ENCODE peak calls at places on chromosomes 1 and 21, in five cellular contexts. A is stomach, C is GM23248, Q is astrocyte, U is MM.1S. J is an unnamed sample. For H3K27me3, the result is how much of the 10 kb centered on the place peaks cover.

GRCh38 chr1:109787211-109787844 is 23.6 kb upstream of the EPS8L3 start:
- DNase-seq in A (no peak), U (no peak), Q (peak), C (peak), J (no peak)

GRCh38 chr21:42313501-42313969 is 1.7 kb downstream of the TFF3 start:
- DNase-seq in A (peak), Q (no peak), U (peak), C (no peak), J (peak)

GRCh38 chr1:92184632-92185031 is 33.1 kb upstream of the C1orf146 start:
- DNase-seq in Q (peak), U (no peak), C (peak), A (no peak), J (no peak)

GRCh38 chr1:107545056-107545597 is 404.3 kb downstream of the NTNG1 start:
- DNase-seq in A (no peak), C (no peak), U (no peak), Q (no peak), J (no peak)

GRCh38 chr1:56516539-56517252 is 62.7 kb downstream of the PLPP3 start:
- DNase-seq in C (peak), A (peak), U (peak), Q (peak), J (peak)

GRCh38 chr1:151372411-151372934 is at the start of gene SELENBP1:
- DNase-seq in U (no peak), Q (peak), A (peak), C (peak), J (peak)

GRCh38 chr1:172431721-172432192 is 11.3 kb downstream of the C1orf105 start:
- DNase-seq in C (no peak), U (no peak), A (peak), Q (no peak), J (peak)

GRCh38 chr1:113943028-113943811 is 14.1 kb downstream of the HIPK1 start:
- DNase-seq in Q (no peak), A (no peak), U (no peak), C (peak), J (no peak)

GRCh38 chr1:20715406-20715805 is 2.4 kb downstream of the KIF17 start:
- DNase-seq in A (no peak), Q (no peak), C (no peak), U (no peak), J (no peak)

GRCh38 chr1:15945832-15946448 is 30.0 kb downstream of the ZBTB17 start:
- DNase-seq in Q (no peak), C (no peak), A (no peak), U (no peak), J (no peak)

GRCh38 chr1:201288765-201289164 is 5.5 kb downstream of the PKP1 start:
- DNase-seq in U (no peak), Q (no peak), C (no peak), A (no peak), J (peak)

GRCh38 chr1:6489799-6490180 is 1.7 kb downstream of the PLEKHG5 start:
- DNase-seq in A (peak), U (peak), C (peak), Q (peak), J (peak)

GRCh38 chr1:39352881-39353280 is 138.6 kb upstream of the BMP8A start:
- DNase-seq in Q (no peak), A (no peak), U (no peak), C (peak), J (no peak)

GRCh38 chr21:29718081-29718815 is 221.5 kb downstream of the GRIK1 start:
- DNase-seq in A (no peak), Q (peak), U (no peak), C (peak), J (no peak)

GRCh38 chr1:78658901-78659300 is 9.3 kb downstream of the IFI44 start:
- DNase-seq in C (no peak), A (no peak), Q (no peak), U (no peak), J (no peak)

GRCh38 chr1:204348722-204349121 is 11.0 kb downstream of the PLEKHA6 start:
- DNase-seq in Q (peak), A (peak), U (no peak), C (peak), J (peak)

GRCh38 chr21:36203603-36203889 is 46.9 kb downstream of the DOP1B start:
- DNase-seq in C (peak), U (peak), A (peak), Q (peak), J (peak)

GRCh38 chr1:177629526-177629925 is 340.3 kb downstream of the SEC16B start:
- DNase-seq in C (peak), Q (peak), U (no peak), A (no peak), J (no peak)

GRCh38 chr1:168234846-168235547 is 9.2 kb downstream of the SFT2D2 start:
- DNase-seq in C (peak), U (peak), A (no peak), Q (peak), J (no peak)

GRCh38 chr1:213987422-213987875 is 324 bp upstream of the PROX1 start:
- DNase-seq in C (peak), Q (no peak), U (peak), A (peak), J (peak)

GRCh38 chr1:65524931-65525296 is 104.4 kb downstream of the LEPR start:
- DNase-seq in A (no peak), Q (no peak), C (no peak), U (no peak), J (no peak)

GRCh38 chr21:8988696-8989095 is 1532.7 kb upstream of the TPTE start:
- DNase-seq in C (no peak), A (no peak), Q (peak), U (no peak), J (no peak)

GRCh38 chr1:186700688-186701087 is 20.5 kb upstream of the PTGS2 start:
- DNase-seq in C (no peak), U (no peak), A (no peak), Q (no peak), J (no peak)

GRCh38 chr1:22529901-22530621 is 33.2 kb upstream of the EPHA8 start:
- DNase-seq in A (no peak), C (peak), U (no peak), Q (peak), J (no peak)

GRCh38 chr1:188027613-188028012 is 1198.9 kb downstream of the PLA2G4A start:
- DNase-seq in Q (peak), U (no peak), C (peak), A (no peak), J (no peak)

GRCh38 chr1:186871784-186872183 is 43.0 kb downstream of the PLA2G4A start:
- DNase-seq in U (no peak), Q (no peak), C (no peak), A (no peak), J (no peak)

GRCh38 chr1:42490237-42490636 is 27.2 kb downstream of the CCDC30 start:
- DNase-seq in C (no peak), U (no peak), Q (no peak), A (no peak), J (no peak)

GRCh38 chr21:38136201-38136600 is 120.6 kb upstream of the KCNJ15 start:
- DNase-seq in C (peak), U (no peak), Q (peak), A (no peak), J (peak)

GRCh38 chr1:90720137-90720636 is 3.1 kb upstream of the BARHL2 start:
- DNase-seq in A (no peak), C (no peak), U (no peak), Q (no peak), J (no peak)

GRCh38 chr1:90717665-90718410 is 736 bp upstream of the BARHL2 start:
- DNase-seq in U (no peak), A (no peak), Q (no peak), C (peak), J (no peak)

GRCh38 chr1:90719321-90720136 is 2.4 kb upstream of the BARHL2 start:
- DNase-seq in A (no peak), U (no peak), C (peak), Q (no peak), J (no peak)

GRCh38 chr1:90717356-90717664 is 208 bp upstream of the BARHL2 start:
- DNase-seq in A (no peak), C (no peak), U (no peak), Q (no peak), J (no peak)

DNA sequence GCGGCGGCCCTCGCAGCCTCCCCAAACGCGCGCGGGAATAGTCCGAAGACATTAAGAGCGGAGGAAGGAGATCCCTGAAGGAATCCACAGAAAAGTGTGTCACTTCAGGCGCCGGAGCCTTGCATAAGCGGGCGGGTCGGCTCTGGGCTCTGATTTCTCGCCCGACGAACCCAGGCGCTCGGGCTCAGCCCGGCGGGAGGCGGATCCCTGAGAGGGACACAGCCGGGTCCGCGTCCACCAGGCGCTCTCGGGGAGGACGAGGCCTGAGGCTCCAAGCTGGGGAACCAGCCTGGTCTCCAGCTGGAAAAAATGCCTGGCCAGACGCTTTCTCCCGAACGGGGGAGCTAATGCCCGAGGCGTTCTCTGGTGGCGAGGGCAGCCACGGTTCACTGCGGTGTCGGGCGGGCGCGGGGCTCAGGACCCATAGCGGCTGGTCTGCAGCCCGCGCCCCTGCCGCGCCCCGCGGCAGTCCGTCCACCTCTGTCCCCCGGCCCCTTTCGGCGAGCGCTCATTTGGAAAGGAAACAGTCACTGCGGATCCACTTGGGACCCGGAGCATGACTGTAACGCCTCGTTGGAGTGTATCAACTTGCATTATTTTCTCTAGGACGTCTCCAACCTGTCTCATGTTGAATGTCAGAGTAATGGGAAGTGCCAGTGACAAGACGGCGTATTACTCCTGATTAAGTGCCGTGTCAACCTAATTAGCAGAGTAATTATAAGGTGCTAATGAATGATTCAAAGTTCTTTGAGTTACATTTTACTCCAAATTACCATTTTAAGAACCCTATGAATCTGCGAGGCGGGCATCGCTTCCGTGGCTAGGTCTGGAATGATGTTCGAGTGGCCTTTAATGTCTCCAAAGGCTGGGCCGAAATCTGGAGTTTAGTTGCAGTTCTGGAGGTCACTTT is 1.6 kb upstream of the BARHL2 start:
- DNase-seq in C (peak), Q (no peak), A (no peak), U (no peak), J (no peak)
- H3K27me3 ChIP-seq in C (half or more), Q (half or more), A (half or more), U (under half), J (half or more)

GRCh38 chr21:27812279-27812678 is 845.4 kb upstream of the ADAMTS5 start:
- DNase-seq in U (no peak), Q (no peak), A (no peak), C (peak), J (no peak)
- H3K27me3 ChIP-seq in U (under half), Q (under half), A (under half), C (under half), J (under half)

GRCh38 chr1:229841230-229841629 is 215.2 kb downstream of the URB2 start:
- DNase-seq in Q (no peak), A (no peak), C (no peak), U (no peak), J (no peak)

GRCh38 chr1:229842302-229843255 is 216.5 kb downstream of the URB2 start:
- DNase-seq in A (no peak), Q (no peak), C (no peak), U (no peak), J (no peak)

GRCh38 chr1:229845410-229846138 is 219.5 kb downstream of the URB2 start:
- DNase-seq in C (no peak), U (no peak), Q (no peak), A (no peak), J (no peak)

GRCh38 chr1:229844675-229845074 is 218.6 kb downstream of the URB2 start:
- DNase-seq in A (peak), U (no peak), C (no peak), Q (no peak), J (peak)

GRCh38 chr1:229843627-229844238 is 217.7 kb downstream of the URB2 start:
- DNase-seq in Q (no peak), A (no peak), C (peak), U (no peak), J (peak)
- H3K27me3 ChIP-seq in Q (under half), A (under half), C (under half), U (under half), J (under half)

GRCh38 chr1:63321061-63321787 is 1.1 kb upstream of the FOXD3 start:
- DNase-seq in A (no peak), C (no peak), U (no peak), Q (no peak), J (no peak)
- H3K27me3 ChIP-seq in A (half or more), C (half or more), U (under half), Q (half or more), J (half or more)

DNA sequence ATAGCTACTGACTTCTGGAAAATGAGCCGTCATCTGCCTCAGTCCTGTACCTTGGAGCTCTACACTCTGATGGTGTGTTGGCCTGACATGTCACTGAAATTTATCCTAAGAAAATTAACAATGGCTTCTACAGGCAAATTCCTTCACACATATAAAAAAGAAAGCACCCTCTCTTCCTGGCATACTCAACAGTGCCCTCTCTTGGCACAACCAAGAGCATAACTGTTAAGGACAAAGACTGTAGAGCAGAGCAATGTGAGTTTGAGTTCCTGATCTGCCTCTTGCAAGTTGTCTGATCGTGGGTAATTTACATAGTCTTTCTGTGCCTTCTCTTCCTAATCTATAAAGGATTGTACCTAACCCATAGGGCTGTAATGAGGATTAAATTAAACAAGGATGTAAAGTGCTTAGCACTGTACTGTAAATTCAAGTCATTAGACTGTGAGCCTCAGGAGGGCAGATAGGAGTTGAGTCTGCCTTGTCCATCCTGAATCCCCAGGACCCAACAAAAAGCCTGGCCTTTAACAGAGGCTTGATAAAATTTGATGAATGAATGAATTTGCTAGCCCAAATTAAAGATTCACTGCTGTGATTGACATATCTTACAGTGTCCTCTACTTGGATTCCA is 83.5 kb downstream of the SYF2 start:
- DNase-seq in U (peak), A (no peak), C (no peak), Q (no peak), J (no peak)
- H3K27me3 ChIP-seq in U (under half), A (under half), C (half or more), Q (under half), J (under half)

DNA sequence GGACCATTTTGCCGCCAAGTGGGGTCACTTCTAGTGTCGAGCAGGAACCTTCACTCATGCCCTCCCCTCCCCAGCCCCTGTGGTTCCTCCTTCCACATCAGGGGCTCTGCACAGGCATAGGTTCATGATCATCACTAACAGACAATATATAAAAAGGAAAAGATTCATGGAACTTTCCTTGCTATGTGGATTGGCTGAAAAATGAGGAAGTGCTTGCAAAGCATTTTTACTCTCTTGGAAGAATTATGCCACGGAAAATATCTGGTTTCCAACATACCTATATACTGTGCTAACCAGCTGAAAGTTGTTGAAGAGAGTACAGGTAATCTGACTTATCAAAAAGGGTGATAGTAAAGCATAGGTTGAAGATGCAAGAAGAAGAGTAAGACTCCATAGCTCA is 1.3 kb upstream of the PGBD5 start:
- DNase-seq in Q (no peak), A (no peak), C (no peak), U (no peak), J (no peak)
- H3K27me3 ChIP-seq in Q (under half), A (under half), C (under half), U (under half), J (under half)

GRCh38 chr1:209817691-209818090 is 10.1 kb upstream of the UTP25 start:
- DNase-seq in A (no peak), C (no peak), Q (no peak), U (no peak), J (no peak)

GRCh38 chr1:209819059-209819458 is 8.7 kb upstream of the UTP25 start:
- DNase-seq in A (no peak), C (no peak), Q (no peak), U (no peak), J (no peak)

GRCh38 chr1:209822706-209823105 is 5.1 kb upstream of the UTP25 start:
- DNase-seq in C (no peak), A (no peak), Q (no peak), U (no peak), J (no peak)

GRCh38 chr1:209823143-209824041 is 4.4 kb upstream of the UTP25 start:
- DNase-seq in C (peak), U (peak), Q (peak), A (no peak), J (no peak)

GRCh38 chr1:209820986-209821385 is 6.8 kb upstream of the UTP25 start:
- DNase-seq in U (no peak), Q (no peak), A (no peak), C (no peak), J (no peak)
- H3K27me3 ChIP-seq in U (under half), Q (under half), A (under half), C (under half), J (under half)

GRCh38 chr1:218526198-218526580 is 181.1 kb downstream of the TGFB2 start:
- DNase-seq in A (no peak), Q (no peak), C (no peak), U (no peak), J (no peak)

GRCh38 chr1:218531936-218532335 is 186.8 kb downstream of the TGFB2 start:
- DNase-seq in A (no peak), U (no peak), C (no peak), Q (no peak), J (no peak)

GRCh38 chr1:218525451-218526197 is 180.5 kb downstream of the TGFB2 start:
- DNase-seq in U (no peak), A (no peak), C (no peak), Q (no peak), J (no peak)

GRCh38 chr1:218527737-218528136 is 182.6 kb downstream of the TGFB2 start:
- DNase-seq in Q (peak), C (no peak), A (no peak), U (no peak), J (no peak)

GRCh38 chr1:218529691-218530310 is 184.7 kb downstream of the TGFB2 start:
- DNase-seq in C (no peak), A (no peak), Q (peak), U (no peak), J (no peak)
- H3K27me3 ChIP-seq in C (under half), A (under half), Q (under half), U (under half), J (under half)

GRCh38 chr21:16059981-16060380 is 330.2 kb downstream of the USP25 start:
- DNase-seq in A (no peak), Q (no peak), C (no peak), U (no peak), J (no peak)
- H3K27me3 ChIP-seq in A (under half), Q (under half), C (under half), U (under half), J (under half)